ENCODE peak calls at places on chromosomes 2 and 18, in seven cellular contexts. D is stimulated activated CD8-positive, alpha-beta memory T cell treated with anti-CD3 and anti-CD28 coated beads, Interleukin-15, amount 100 ng/mL, for 1 hour; G is dermis blood vessel endothelial cell; F is stimulated activated CD4-positive, alpha-beta T cell treated with anti-CD3 and anti-CD28 coated beads, Interleukin-15, amount 100 ng/mL, for 24 hours; I is tibial artery; A is naive thymus-derived CD8-positive, alpha-beta T cell; Z is activated naive CD4-positive, alpha-beta T cell treated with anti-CD3 and anti-CD28 coated beads, Interleukin-2, amount 10 ng/mL, durations not matched to agents 7 days and 5 days. N is an unnamed sample.

GRCh38 chr2:202112041-202112440 is 39.0 kb downstream of the KIAA2012 start:
- DNase-seq in I (no peak), A (no peak), F (no peak), G (no peak), Z (no peak), D (no peak), N (no peak)

GRCh38 chr2:64210816-64211215 is 66.6 kb upstream of the PELI1 start:
- DNase-seq in I (no peak), F (peak; percentile 20), G (no peak), Z (no peak), D (no peak), A (no peak), N (no peak)

GRCh38 chr2:145106293-145106692 is 586.4 kb upstream of the ZEB2 start:
- DNase-seq in F (no peak), Z (no peak), I (no peak), D (no peak), G (no peak), A (no peak), N (no peak)

GRCh38 chr18:77005651-77006195 is 126.9 kb downstream of the MBP start:
- DNase-seq in G (no peak), D (no peak), I (no peak), A (no peak), Z (no peak), F (no peak), N (no peak)

GRCh38 chr2:226763320-226763719 is 36.3 kb downstream of the IRS1 start:
- DNase-seq in A (no peak), D (no peak), Z (no peak), I (no peak), F (no peak), G (no peak), N (no peak)

GRCh38 chr2:239519081-239519920 is 118.5 kb upstream of the HDAC4 start:
- DNase-seq in I (no peak), A (no peak), D (no peak), G (no peak), F (peak; percentile 9), Z (no peak), N (no peak)

GRCh38 chr2:129252781-129253460 is 726.5 kb upstream of the RAB6C start:
- DNase-seq in G (no peak), D (no peak), F (no peak), A (no peak), I (no peak), Z (no peak), N (no peak)

GRCh38 chr18:59617468-59617932 is 79.7 kb downstream of the CCBE1 start:
- DNase-seq in D (no peak), Z (no peak), A (no peak), F (no peak), I (no peak), G (no peak), N (no peak)

N was measured in left lung.